ENCODE peak calls at places on chromosomes 12 and 14, in nine cellular contexts. W is IMR-90, I is right lobe of liver, N is tibial nerve, S is Peyer's patch, U is HCT116, K is adrenal gland, B is uterus, T is transverse colon. G is an unnamed sample. For H3K9me3, the result is how much of the 10 kb centered on the place peaks cover.

GRCh38 chr14:24921903-24922302 is 128.0 kb downstream of the STXBP6 start:
- DNase-seq in W (peak), I (no peak), N (no peak), S (no peak), U (no peak), K (no peak), B (no peak), T (no peak), G (no peak)

GRCh38 chr12:124663771-124664366 is 96.5 kb upstream of the NCOR2 start:
- DNase-seq in W (no peak), I (no peak), N (no peak), S (no peak), U (no peak), K (no peak), B (no peak), T (no peak), G (no peak)

GRCh38 chr14:68771631-68772030 is 21.2 kb downstream of the ZFP36L1 start:
- DNase-seq in W (no peak), I (no peak), N (no peak), S (no peak), U (no peak), K (peak), B (no peak), T (no peak), G (no peak)

GRCh38 chr12:2244013-2244861 is 191.4 kb downstream of the CACNA1C start:
- DNase-seq in W (peak), I (no peak), N (peak), S (no peak), U (peak), K (no peak), B (peak), T (peak), G (no peak)

GRCh38 chr12:54370218-54370730 is 6.0 kb upstream of the GPR84 start:
- DNase-seq in W (peak), I (peak), N (peak), S (no peak), U (no peak), K (peak), B (peak), T (peak), G (peak)

GRCh38 chr12:90653051-90653450 is 301.9 kb downstream of the CCER1 start:
- DNase-seq in W (peak), I (no peak), N (no peak), S (no peak), U (no peak), K (no peak), B (no peak), T (no peak), G (no peak)

GRCh38 chr12:31897791-31898503 is 61.3 kb upstream of the RESF1 start:
- DNase-seq in W (no peak), I (no peak), N (peak), S (no peak), U (peak), K (peak), B (peak), T (peak), G (no peak)

GRCh38 chr14:78709795-78710569 is 539.8 kb downstream of the NRXN3 start:
- DNase-seq in W (no peak), I (no peak), N (no peak), S (no peak), U (no peak), K (no peak), B (no peak), T (no peak), G (no peak)

DNA sequence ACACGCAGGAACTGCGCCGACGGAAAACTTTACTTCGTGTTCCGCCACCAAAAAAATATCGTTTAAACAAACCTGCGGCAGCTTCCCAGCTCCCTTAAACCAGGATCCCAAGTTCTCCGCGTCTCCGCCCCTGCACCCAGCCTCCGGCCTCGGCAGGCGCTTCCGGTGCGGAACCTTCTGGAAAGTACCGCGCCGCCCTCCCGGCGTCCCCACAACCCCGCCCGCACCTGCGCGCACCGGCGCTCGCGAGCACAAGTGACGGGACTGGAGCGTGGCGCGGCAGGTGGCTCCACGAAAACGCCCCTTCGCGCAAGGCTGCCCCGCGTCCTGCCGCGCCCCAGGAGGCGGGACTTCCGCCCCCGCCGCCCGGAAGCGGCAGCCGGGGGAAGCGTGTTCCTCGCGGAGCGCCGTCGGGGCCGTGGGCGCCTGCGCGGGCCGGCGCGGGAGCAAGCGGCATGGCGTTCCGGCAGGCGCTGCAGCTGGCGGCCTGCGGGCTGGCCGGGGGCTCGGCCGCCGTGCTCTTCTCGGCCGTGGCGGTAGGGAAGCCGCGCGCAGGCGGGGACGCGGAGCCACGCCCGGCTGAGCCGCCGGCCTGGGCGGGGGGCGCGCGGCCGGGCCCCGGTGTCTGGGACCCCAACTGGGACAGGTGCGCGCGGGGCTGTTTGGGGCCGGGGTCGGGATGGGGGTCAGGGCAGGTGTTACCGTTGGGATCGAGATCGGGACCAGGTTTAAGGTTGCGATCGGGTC is at the start of gene PGAM5:
- DNase-seq in W (peak), I (peak), N (peak), S (peak), U (peak), K (peak), B (peak), T (peak), G (peak)
- TF ChIP-seq POLR2A in W (peak), I (peak), N (peak), S (peak), U (no peak), K (peak), B (peak), T (peak), G (peak)

GRCh38 chr12:34595749-34596733 is 573.7 kb downstream of the ALG10 start:
- DNase-seq in W (no peak), I (peak), N (no peak), S (no peak), U (no peak), K (no peak), B (no peak), T (peak), G (peak)
- H3K9me3 ChIP-seq in W (under half), I (under half), N (under half), S (under half), U (under half), K (under half), B (under half), T (half or more), G (under half)

DNA sequence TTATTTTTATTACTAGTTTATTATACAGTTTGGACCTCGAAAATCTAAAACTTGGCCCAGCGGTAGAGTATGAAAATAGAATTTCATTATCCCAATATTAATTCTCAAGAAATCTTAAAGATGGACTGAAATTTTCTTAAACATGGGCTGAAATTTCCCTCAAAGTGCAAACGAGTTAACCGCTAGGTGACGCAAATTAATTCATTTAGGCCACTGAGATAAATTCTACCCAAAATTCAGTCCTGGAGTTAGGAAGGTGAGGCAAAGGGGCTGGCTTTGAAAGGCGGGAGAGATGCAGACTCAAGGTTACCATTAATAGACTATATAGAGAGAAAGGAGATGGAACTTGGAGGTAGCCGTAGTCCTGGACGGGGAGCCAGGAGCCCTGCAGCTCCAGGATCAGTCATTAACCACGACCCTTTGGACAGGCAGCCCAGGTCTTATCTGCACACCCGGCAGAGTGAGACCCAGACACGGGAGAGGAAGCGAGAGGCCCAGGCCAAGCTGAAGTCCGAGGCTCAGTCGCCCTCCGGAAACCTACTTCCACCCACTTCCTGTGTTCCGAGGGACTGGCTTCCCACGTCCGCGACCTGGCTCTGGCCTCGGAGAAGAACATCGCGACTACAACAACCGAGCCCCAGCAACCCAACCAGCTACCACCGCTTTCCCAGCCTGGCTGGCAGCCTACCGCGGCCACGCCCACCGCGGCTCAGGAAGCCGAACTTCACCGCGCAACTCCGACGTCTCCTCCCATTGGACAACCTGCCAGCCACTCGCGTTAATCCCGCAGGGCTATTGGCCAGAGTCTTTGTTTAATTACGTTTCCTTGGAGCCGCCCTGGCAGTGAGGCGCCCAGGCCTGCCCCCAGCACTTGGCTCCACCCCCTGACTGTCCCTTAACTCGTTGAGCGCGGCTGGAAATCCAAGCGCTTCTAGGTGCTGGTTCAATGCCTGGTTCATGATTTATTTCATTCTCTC is at the start of gene EFCAB11:
- DNase-seq in W (peak), I (peak), N (peak), S (peak), U (peak), K (peak), B (peak), T (peak), G (peak)
- TF ChIP-seq POLR2A in W (peak), I (peak), N (no peak), S (no peak), U (peak), K (peak), B (no peak), T (peak), G (no peak)

DNA sequence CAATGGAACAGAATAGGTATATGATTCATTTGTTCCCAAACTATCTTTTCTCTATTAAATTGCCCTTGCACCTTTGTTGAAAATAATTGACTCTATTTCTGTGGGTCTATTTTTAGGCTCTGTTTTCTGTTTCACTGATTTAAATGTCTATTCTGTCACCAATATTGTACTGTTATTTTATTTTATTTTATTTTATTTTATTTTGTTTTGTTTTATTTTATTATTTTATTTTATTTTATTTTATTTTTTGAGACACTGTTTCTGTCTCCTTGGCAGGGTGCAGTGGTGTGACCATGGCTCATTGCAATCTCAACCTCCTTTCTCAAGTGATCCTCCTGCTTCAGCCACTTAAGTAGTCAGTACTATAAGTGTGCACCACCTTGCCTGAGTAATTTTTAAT is 34.9 kb downstream of the OR4N2 start:
- DNase-seq in W (no peak), I (no peak), N (no peak), S (no peak), U (no peak), K (no peak), B (no peak), T (no peak), G (no peak)
- H3K9me3 ChIP-seq in W (under half), I (under half), N (under half), S (under half), U (under half), K (under half), B (under half), T (under half), G (under half)

GRCh38 chr12:57725851-57726150 is 12.7 kb downstream of the AGAP2 start:
- DNase-seq in W (no peak), I (no peak), N (no peak), S (no peak), U (no peak), K (no peak), B (no peak), T (no peak), G (no peak)
- TF ChIP-seq POLR2A in W (no peak), I (no peak), N (no peak), S (no peak), U (no peak), K (no peak), B (no peak), T (no peak), G (no peak)

GRCh38 chr14:98347686-98348085 is 924.3 kb downstream of the BCL11B start:
- DNase-seq in W (no peak), I (no peak), N (no peak), S (no peak), U (no peak), K (no peak), B (no peak), T (no peak), G (no peak)
- H3K9me3 ChIP-seq in W (under half), I (under half), N (under half), S (under half), U (under half), K (under half), B (under half), T (under half), G (under half)

GRCh38 chr12:110340706-110341105 is 59.7 kb downstream of the ATP2A2 start:
- DNase-seq in W (no peak), I (no peak), N (no peak), S (no peak), U (no peak), K (no peak), B (no peak), T (no peak), G (no peak)
- TF ChIP-seq POLR2A in W (no peak), I (no peak), N (no peak), S (no peak), U (no peak), K (no peak), B (no peak), T (no peak), G (no peak)

GRCh38 chr14:106277503-106277902 is 751.1 kb downstream of the TMEM121 start:
- DNase-seq in W (no peak), I (no peak), N (no peak), S (peak), U (no peak), K (no peak), B (no peak), T (peak), G (no peak)
- H3K9me3 ChIP-seq in W (under half), I (under half), N (under half), S (under half), U (under half), K (under half), B (under half), T (under half), G (under half)

GRCh38 chr12:94839347-94839746 is 164.2 kb downstream of the NDUFA12 start:
- DNase-seq in W (no peak), I (no peak), N (no peak), S (no peak), U (no peak), K (no peak), B (no peak), T (no peak), G (no peak)
- TF ChIP-seq POLR2A in W (no peak), I (no peak), N (no peak), S (no peak), U (no peak), K (no peak), B (no peak), T (no peak), G (no peak)